ENCODE peak calls at places on chromosomes 13 and 19, in six cellular contexts. G, Q, Z, L, S and V are unnamed samples.
A peak's percentile ranks its signal among the peaks of the same experiment; 100 is the strongest.

GRCh38 chr19:5563008-5563431 is 4.7 kb downstream of the TINCR start:
- DNase-seq in G (no peak), Q (no peak), S (no peak), Z (no peak), L (no peak), V (no peak)

GRCh38 chr19:57263244-57263643 is 17.0 kb upstream of the ZNF460 start:
- DNase-seq in S (no peak), Q (no peak), L (no peak), G (no peak), Z (no peak), V (no peak)

GRCh38 chr13:77789386-77789785 is 91.9 kb downstream of the SLAIN1 start:
- DNase-seq in Q (no peak), G (no peak), Z (no peak), S (no peak), L (no peak), V (no peak)

GRCh38 chr13:59700281-59700680 is 463.4 kb downstream of the DIAPH3 start:
- DNase-seq in S (no peak), Q (no peak), G (peak; percentile 29), Z (no peak), L (no peak), V (no peak)

GRCh38 chr13:73973156-73973555 is 161.0 kb downstream of the KLF12 start:
- DNase-seq in L (no peak), S (no peak), Z (no peak), Q (no peak), G (no peak), V (no peak)

GRCh38 chr19:17931532-17932191 is 1.2 kb upstream of the CCDC124 start:
- DNase-seq in Z (no peak), S (no peak), Q (no peak), L (no peak), G (peak; percentile 32), V (no peak)

GRCh38 chr19:17739121-17739875 is 12.0 kb upstream of the FCHO1 start:
- DNase-seq in S (no peak), G (peak; percentile 53), Q (no peak), Z (no peak), L (no peak), V (no peak)

GRCh38 chr13:86684402-86684801 is 885.2 kb upstream of the SLITRK6 start:
- DNase-seq in L (no peak), Z (no peak), S (no peak), Q (no peak), G (no peak), V (no peak)

GRCh38 chr13:29521336-29521735 is 74.2 kb downstream of the SLC7A1 start:
- DNase-seq in Q (no peak), G (no peak), L (no peak), Z (no peak), S (no peak), V (no peak)

GRCh38 chr19:39246951-39247669 is 1.5 kb downstream of the IFNL4 start:
- DNase-seq in S (no peak), Q (peak; percentile 44), Z (no peak), G (peak; percentile 40), L (peak; percentile 24), V (no peak)

GRCh38 chr13:43132228-43132627 is 108.8 kb downstream of the DNAJC15 start:
- DNase-seq in Z (no peak), S (peak; percentile 72), L (no peak), Q (peak; percentile 11), G (peak; percentile 58), V (peak; percentile 23)

GRCh38 chr13:26255717-26256277 is 1.9 kb downstream of the CDK8 start:
- DNase-seq in L (no peak), Q (peak; percentile 10), Z (no peak), G (peak; percentile 23), S (no peak), V (peak; percentile 32)

GRCh38 chr13:21798181-21798580 is 127.3 kb downstream of the FGF9 start:
- DNase-seq in S (no peak), G (no peak), Z (no peak), L (no peak), Q (no peak), V (no peak)

GRCh38 chr19:49145485-49146407 is 9.4 kb downstream of the HRC start:
- DNase-seq in L (peak; percentile 73), Q (peak; percentile 72), S (peak; percentile 70), G (peak; percentile 86), Z (peak; percentile 78), V (peak; percentile 81)

GRCh38 chr19:55693336-55693974 is 18.4 kb downstream of the EPN1 start:
- DNase-seq in S (no peak), Z (no peak), L (no peak), G (no peak), Q (no peak), V (no peak)

GRCh38 chr13:39870197-39870746 is 214.8 kb downstream of the COG6 start:
- DNase-seq in Q (no peak), L (no peak), G (no peak), S (no peak), Z (no peak), V (peak; percentile 58)

GRCh38 chr13:45194081-45194939 is 6.5 kb downstream of the KCTD4 start:
- DNase-seq in L (no peak), Z (no peak), Q (no peak), S (no peak), G (peak; percentile 80), V (peak; percentile 87)

GRCh38 chr19:10122066-10122465 is 2.4 kb upstream of the EIF3G start:
- DNase-seq in G (peak; percentile 54), S (no peak), L (no peak), Z (no peak), Q (no peak), V (peak; percentile 82)

GRCh38 chr13:72174549-72174948 is 307.5 kb upstream of the DACH1 start:
- DNase-seq in Q (no peak), Z (no peak), L (no peak), G (no peak), S (no peak), V (no peak)

GRCh38 chr13:46666727-46667456 is 113.9 kb downstream of the LRCH1 start:
- DNase-seq in S (no peak), G (no peak), Q (no peak), Z (no peak), L (no peak), V (no peak)

GRCh38 chr13:73168993-73169401 is 110.2 kb downstream of the KLF5 start:
- DNase-seq in S (no peak), Z (no peak), Q (no peak), G (no peak), L (no peak), V (peak; percentile 22)

GRCh38 chr13:20387441-20387971 is 138.2 kb downstream of the CRYL1 start:
- DNase-seq in G (no peak), S (no peak), Z (no peak), Q (no peak), L (no peak), V (peak; percentile 12)

GRCh38 chr13:80475718-80476117 is 134.8 kb upstream of the SPRY2 start:
- DNase-seq in S (no peak), Q (no peak), Z (no peak), G (no peak), L (no peak), V (no peak)

GRCh38 chr19:41462497-41462896 is 19.5 kb downstream of the ERICH4 start:
- DNase-seq in Z (no peak), G (no peak), L (no peak), S (no peak), Q (no peak), V (no peak)

GRCh38 chr13:113663934-113664333 is 3.1 kb upstream of the GRK1 start:
- DNase-seq in G (no peak), L (no peak), S (no peak), Q (no peak), Z (no peak), V (no peak)

GRCh38 chr19:45099465-45100201 is 6.7 kb downstream of the PPP1R37 start:
- DNase-seq in Q (no peak), S (peak; percentile 80), Z (no peak), G (no peak), L (no peak), V (no peak)

GRCh38 chr13:51955281-51955771 is 55.9 kb downstream of the ATP7B start:
- DNase-seq in Q (peak; percentile 44), L (no peak), G (no peak), S (peak; percentile 92), Z (no peak), V (no peak)

GRCh38 chr13:42102961-42103688 is 54.7 kb downstream of the DGKH start:
- DNase-seq in S (no peak), Z (no peak), Q (no peak), G (no peak), L (no peak), V (peak; percentile 42)

GRCh38 chr19:47158879-47159509 is 28.4 kb downstream of the SAE1 start:
- DNase-seq in S (peak; percentile 14), Z (no peak), G (peak; percentile 45), Q (peak; percentile 61), L (no peak), V (no peak)
- H3K4me3 ChIP-seq in S (no peak overlapping the region), Z (no peak overlapping the region), G (no peak overlapping the region), Q (peak overlapping the region; percentile 79), L (no peak overlapping the region), V (no peak overlapping the region)

DNA sequence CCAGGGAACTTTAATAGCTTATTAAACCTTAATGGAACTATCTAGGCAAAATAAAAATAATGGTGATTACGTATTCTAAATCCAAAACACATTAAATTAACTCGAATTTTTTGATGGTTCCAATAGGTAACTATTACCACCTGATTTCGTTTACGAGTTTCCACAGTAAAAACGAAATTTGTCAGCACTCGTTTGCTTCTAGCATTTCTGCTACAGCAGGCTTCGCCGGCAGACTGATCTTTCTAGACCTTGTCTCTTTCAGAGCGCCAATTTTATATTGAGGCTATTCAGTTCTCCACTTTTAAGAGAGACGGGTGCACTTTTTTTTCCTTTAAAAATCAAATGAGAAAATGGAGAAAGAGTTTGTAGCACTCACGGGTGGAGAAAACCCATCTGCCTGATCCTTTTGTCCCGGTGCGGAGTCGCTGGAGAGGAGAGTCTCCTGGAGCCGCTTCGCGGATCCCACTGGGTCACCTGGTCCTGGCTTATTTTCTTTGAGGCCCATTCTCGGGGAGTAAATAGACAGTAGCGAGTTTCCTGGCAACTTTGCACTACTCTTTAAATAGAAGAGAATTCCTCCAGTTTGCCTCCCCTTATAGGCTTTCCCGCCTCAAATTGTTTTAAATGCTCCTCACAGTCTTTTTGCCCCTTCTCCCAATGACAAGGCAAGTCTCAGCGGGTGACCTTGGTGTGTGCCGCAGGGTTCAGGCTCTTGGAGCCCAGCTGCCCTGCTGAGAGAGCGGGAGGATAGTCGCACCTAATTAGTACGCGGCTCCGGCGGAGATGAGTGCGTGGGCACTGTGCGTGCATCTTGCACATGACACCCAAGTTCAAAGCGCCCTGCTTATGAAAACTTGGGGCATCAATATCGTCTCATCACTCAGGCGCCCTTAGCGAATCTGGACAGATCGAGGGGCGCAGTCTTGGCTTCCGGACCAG is 117.0 kb downstream of the KCNRG start:
- DNase-seq in S (no peak), G (peak; percentile 4), Q (peak; percentile 37), L (no peak), Z (no peak), V (no peak)
- H3K4me3 ChIP-seq in S (no peak overlapping the region), G (peak overlapping the region; percentile 4), Q (peak overlapping the region; percentile 72), L (no peak overlapping the region), Z (no peak overlapping the region), V (no peak overlapping the region)

DNA sequence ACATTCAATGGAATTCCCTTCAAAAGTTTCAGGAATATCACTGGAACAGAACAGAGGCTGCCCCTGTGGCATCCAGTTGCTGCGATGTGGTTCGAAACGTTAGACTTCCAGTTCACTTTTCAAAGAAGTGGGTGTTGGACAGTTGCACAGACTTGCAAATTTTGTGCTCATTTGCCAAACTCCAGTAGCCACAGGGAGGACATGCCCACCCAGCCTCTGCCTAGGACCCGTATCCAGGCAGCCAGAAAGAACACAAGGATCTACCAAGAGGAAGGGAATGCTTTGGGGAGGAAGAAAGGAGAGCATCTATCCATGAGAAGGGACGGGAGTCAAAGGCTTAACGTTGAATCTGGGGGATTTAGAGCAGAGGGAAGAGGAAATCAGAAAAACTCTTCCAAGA is at the start of gene METTL21C:
- DNase-seq in S (no peak), Z (no peak), Q (no peak), G (no peak), L (no peak), V (no peak)
- H3K4me3 ChIP-seq in S (no peak within 1 kb of the TSS), Z (no peak within 1 kb of the TSS), Q (no peak within 1 kb of the TSS), G (no peak within 1 kb of the TSS), L (no peak within 1 kb of the TSS), V (no peak within 1 kb of the TSS)

GRCh38 chr19:1360818-1361461 is 22.8 kb upstream of the NDUFS7 start:
- DNase-seq in Q (no peak), Z (peak; percentile 48), L (peak; percentile 82), G (peak; percentile 93), S (no peak), V (peak; percentile 85)
- H3K4me3 ChIP-seq in Q (no peak overlapping the region), Z (no peak overlapping the region), L (no peak overlapping the region), G (no peak overlapping the region), S (no peak overlapping the region), V (peak overlapping the region; percentile 55)